ENCODE peak calls at places on chromosomes 6 and 20, in seven cellular contexts. X is COR-L47, F is NCI-H69, J is NCI-H1417 treated with DMSO at 0.1 percent for 48 hours, Y is progenitor cell of endocrine pancreas, Q is EL, U is heart left ventricle. E is an unnamed sample.

GRCh38 chr6:162721404-162721687 is 6.2 kb downstream of the PRKN start:
- DNase-seq in X (no peak), F (no peak), J (no peak), Y (no peak), Q (no peak), U (no peak), E (no peak)

GRCh38 chr6:129860901-129861665 is at the start of gene TMEM244:
- DNase-seq in X (no peak), F (peak), J (no peak), Y (no peak), Q (peak), U (no peak), E (peak)

GRCh38 chr20:25863536-25864325 is 167.1 kb upstream of the ZNF337 start:
- DNase-seq in X (no peak), F (peak), J (no peak), Y (no peak), Q (peak), U (no peak), E (no peak)

GRCh38 chr6:127404133-127404532 is 55.1 kb downstream of the KIAA0408 start:
- DNase-seq in X (no peak), F (no peak), J (no peak), Y (no peak), Q (no peak), U (no peak), E (no peak)

GRCh38 chr6:24936641-24937317 is 1.0 kb upstream of the RIPOR2 start:
- DNase-seq in X (no peak), F (no peak), J (no peak), Y (no peak), Q (no peak), U (no peak), E (no peak)

GRCh38 chr20:14963262-14963663 is 625.9 kb upstream of the FLRT3 start:
- DNase-seq in X (no peak), F (peak), J (no peak), Y (no peak), Q (peak), U (no peak), E (peak)

GRCh38 chr6:160188773-160189172 is 67.2 kb downstream of the SLC22A1 start:
- DNase-seq in X (no peak), F (no peak), J (no peak), Y (no peak), Q (peak), U (no peak), E (no peak)

GRCh38 chr6:51025082-51025777 is 206.6 kb downstream of the TFAP2B start:
- DNase-seq in X (no peak), F (no peak), J (no peak), Y (no peak), Q (peak), U (no peak), E (peak)

GRCh38 chr6:38080889-38081288 is 261.4 kb downstream of the ZFAND3 start:
- DNase-seq in X (no peak), F (peak), J (no peak), Y (no peak), Q (no peak), U (no peak), E (no peak)

GRCh38 chr6:71335544-71335943 is 46.9 kb downstream of the OGFRL1 start:
- DNase-seq in X (no peak), F (peak), J (no peak), Y (no peak), Q (no peak), U (no peak), E (no peak)

GRCh38 chr6:167350731-167351655 is 26.1 kb downstream of the TTLL2 start:
- DNase-seq in X (peak), F (peak), J (peak), Y (peak), Q (no peak), U (peak), E (peak)

GRCh38 chr20:49727473-49727872 is 13.8 kb upstream of the B4GALT5 start:
- DNase-seq in X (no peak), F (no peak), J (no peak), Y (no peak), Q (no peak), U (no peak), E (no peak)

GRCh38 chr20:63698739-63699465 is 2.5 kb downstream of the TNFRSF6B start:
- DNase-seq in X (no peak), F (peak), J (no peak), Y (no peak), Q (peak), U (peak), E (peak)

GRCh38 chr6:151765444-151765886 is 42.0 kb upstream of the ESR1 start:
- DNase-seq in X (no peak), F (peak), J (peak), Y (no peak), Q (peak), U (peak), E (peak)

GRCh38 chr6:157806496-157807215 is 16.4 kb upstream of the SNX9 start:
- DNase-seq in X (no peak), F (no peak), J (no peak), Y (no peak), Q (no peak), U (no peak), E (no peak)

GRCh38 chr6:143449731-143450452 is 603 bp downstream of the ADAT2 start:
- DNase-seq in X (no peak), F (peak), J (no peak), Y (peak), Q (peak), U (no peak), E (peak)

GRCh38 chr6:108106261-108106660 is 31.7 kb upstream of the OSTM1 start:
- DNase-seq in X (no peak), F (peak), J (no peak), Y (no peak), Q (no peak), U (no peak), E (no peak)

GRCh38 chr6:56843476-56844349 is 111.2 kb upstream of the BEND6 start:
- DNase-seq in X (peak), F (peak), J (peak), Y (peak), Q (peak), U (peak), E (peak)

GRCh38 chr6:17816921-17817611 is 110.3 kb upstream of the NUP153 start:
- DNase-seq in X (no peak), F (no peak), J (no peak), Y (no peak), Q (peak), U (no peak), E (no peak)

GRCh38 chr20:57524511-57525176 is at the start of gene CTCFL:
- DNase-seq in X (no peak), F (no peak), J (no peak), Y (no peak), Q (no peak), U (no peak), E (no peak)

GRCh38 chr6:139762587-139763031 is 388.2 kb upstream of the CITED2 start:
- DNase-seq in X (no peak), F (no peak), J (no peak), Y (no peak), Q (peak), U (no peak), E (no peak)

GRCh38 chr6:129906515-129907077 is 45.5 kb upstream of the TMEM244 start:
- DNase-seq in X (no peak), F (no peak), J (no peak), Y (no peak), Q (no peak), U (no peak), E (no peak)

GRCh38 chr6:157246048-157246630 is 77.2 kb downstream of the TMEM242 start:
- DNase-seq in X (no peak), F (no peak), J (no peak), Y (no peak), Q (no peak), U (no peak), E (no peak)

GRCh38 chr6:166258854-166259276 is 49.3 kb downstream of the PRR18 start:
- DNase-seq in X (no peak), F (no peak), J (no peak), Y (no peak), Q (no peak), U (no peak), E (no peak)

GRCh38 chr20:62769346-62770071 is 26.8 kb upstream of the MRGBP start:
- DNase-seq in X (no peak), F (no peak), J (no peak), Y (no peak), Q (no peak), U (no peak), E (no peak)

GRCh38 chr6:42294759-42295158 is 77.1 kb upstream of the MRPS10 start:
- DNase-seq in X (no peak), F (no peak), J (no peak), Y (no peak), Q (peak), U (no peak), E (peak)

GRCh38 chr6:117477988-117478852 is 4.3 kb upstream of the DCBLD1 start:
- DNase-seq in X (no peak), F (no peak), J (no peak), Y (no peak), Q (no peak), U (no peak), E (no peak)

GRCh38 chr6:156416392-156416791 is 360.8 kb upstream of the ARID1B start:
- DNase-seq in X (no peak), F (peak), J (no peak), Y (no peak), Q (no peak), U (no peak), E (no peak)

GRCh38 chr20:25314497-25315417 is 66.9 kb downstream of the PYGB start:
- DNase-seq in X (no peak), F (no peak), J (no peak), Y (no peak), Q (no peak), U (peak), E (no peak)

GRCh38 chr6:35078896-35079295 is 62.2 kb downstream of the TCP11 start:
- DNase-seq in X (no peak), F (no peak), J (no peak), Y (no peak), Q (no peak), U (no peak), E (no peak)

GRCh38 chr6:160975111-160975510 is 16.5 kb upstream of the MAP3K4 start:
- DNase-seq in X (no peak), F (no peak), J (no peak), Y (no peak), Q (no peak), U (no peak), E (no peak)

GRCh38 chr6:32689531-32690505 is 23.4 kb upstream of the HLA-DQB1 start:
- DNase-seq in X (no peak), F (no peak), J (no peak), Y (no peak), Q (no peak), U (no peak), E (peak)